ENCODE peak calls at places on chromosomes 11 and 22, in seven cellular contexts. D, J, U, E, V, A and K are unnamed samples. For H3K9me3, the result is how much of the 10 kb centered on the place peaks cover.

GRCh38 chr11:77791301-77791700 is 29.2 kb downstream of the RSF1 start:
- DNase-seq in D (no peak), U (no peak), A (no peak), J (no peak), V (no peak), E (no peak), K (no peak)

GRCh38 chr11:5452712-5453111 is 3.6 kb downstream of the OR51I2 start:
- DNase-seq in U (no peak), A (no peak), D (no peak), V (no peak), E (no peak), J (no peak), K (no peak)

GRCh38 chr22:29291215-29291614 is 15.2 kb upstream of the GAS2L1 start:
- DNase-seq in E (no peak), U (no peak), V (no peak), A (no peak), D (no peak), J (no peak), K (no peak)

GRCh38 chr11:19573666-19574065 is 139.0 kb upstream of the NAV2 start:
- DNase-seq in U (no peak), V (no peak), J (peak), E (no peak), D (peak), A (no peak), K (no peak)

GRCh38 chr11:36165638-36166389 is 123.4 kb downstream of the COMMD9 start:
- DNase-seq in J (no peak), V (no peak), U (no peak), D (no peak), A (no peak), E (no peak), K (no peak)

GRCh38 chr22:22094921-22095320 is 112.3 kb upstream of the TOP3B start:
- DNase-seq in J (no peak), D (no peak), U (no peak), E (no peak), A (no peak), V (no peak), K (no peak)

GRCh38 chr11:64355078-64355940 is 3.7 kb upstream of the RPS6KA4 start:
- DNase-seq in J (peak), U (peak), A (peak), D (peak), V (peak), E (no peak), K (peak)

GRCh38 chr11:66228521-66228920 is 39.9 kb upstream of the RAB1B start:
- DNase-seq in E (no peak), A (no peak), V (no peak), D (peak), U (no peak), J (no peak), K (no peak)

GRCh38 chr11:6825333-6825744 is 20.1 kb upstream of the OR10A5 start:
- DNase-seq in J (no peak), E (no peak), A (no peak), U (no peak), D (no peak), V (no peak), K (no peak)

GRCh38 chr22:11629661-11630385 is 3898.2 kb upstream of the OR11H1 start:
- DNase-seq in E (no peak), V (no peak), A (no peak), J (no peak), U (no peak), D (no peak), K (no peak)
- H3K9me3 ChIP-seq in E (under half), V (under half), A (under half), J (under half), U (half or more), D (under half), K (under half)

GRCh38 chr11:2740275-2740940 is 40.6 kb upstream of the KCNQ1OT1 start:
- DNase-seq in E (no peak), J (no peak), U (no peak), V (no peak), D (no peak), A (no peak), K (no peak)

GRCh38 chr11:2742201-2742600 is 42.4 kb upstream of the KCNQ1OT1 start:
- DNase-seq in J (no peak), E (no peak), A (no peak), D (no peak), U (no peak), V (no peak), K (peak)

GRCh38 chr11:2739531-2740274 is 39.9 kb upstream of the KCNQ1OT1 start:
- DNase-seq in E (no peak), D (no peak), V (no peak), U (no peak), A (no peak), J (no peak), K (no peak)

GRCh38 chr11:2741377-2742131 is 41.8 kb upstream of the KCNQ1OT1 start:
- DNase-seq in U (no peak), E (no peak), A (no peak), D (no peak), J (peak), V (peak), K (no peak)

GRCh38 chr11:2741006-2741376 is 41.2 kb upstream of the KCNQ1OT1 start:
- DNase-seq in E (no peak), V (no peak), U (no peak), J (peak), D (no peak), A (no peak), K (no peak)
- H3K27ac ChIP-seq in E (no peak), V (peak), U (no peak), J (peak), D (no peak), A (no peak), K (no peak)

DNA sequence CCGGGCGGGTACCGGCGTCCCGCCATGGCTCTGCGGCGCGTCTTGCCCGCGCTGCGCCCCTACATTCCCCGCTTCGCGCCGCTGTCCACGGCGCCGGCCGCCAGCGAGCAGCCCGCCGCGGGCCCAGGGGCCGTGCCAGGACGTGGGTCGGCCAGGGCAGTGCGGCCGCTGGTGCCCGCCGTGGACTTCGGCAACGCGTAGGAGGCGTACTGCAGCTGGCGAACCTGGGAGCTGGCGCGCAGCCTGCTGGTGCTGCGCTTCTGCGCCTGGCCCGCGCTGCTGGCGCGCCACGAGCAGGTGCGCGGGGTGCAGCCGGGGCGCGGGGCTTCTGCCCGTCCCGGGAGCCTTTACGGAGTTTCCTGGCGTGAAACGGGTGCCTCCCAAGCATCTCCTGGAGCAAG is 20.1 kb downstream of the DGCR6L start:
- DNase-seq in D (peak), J (peak), E (no peak), U (peak), A (peak), V (peak), K (peak)
- TF ChIP-seq CTCF in D (no peak), J (no peak), E (no peak), U (no peak), A (no peak), V (no peak), K (no peak)

DNA sequence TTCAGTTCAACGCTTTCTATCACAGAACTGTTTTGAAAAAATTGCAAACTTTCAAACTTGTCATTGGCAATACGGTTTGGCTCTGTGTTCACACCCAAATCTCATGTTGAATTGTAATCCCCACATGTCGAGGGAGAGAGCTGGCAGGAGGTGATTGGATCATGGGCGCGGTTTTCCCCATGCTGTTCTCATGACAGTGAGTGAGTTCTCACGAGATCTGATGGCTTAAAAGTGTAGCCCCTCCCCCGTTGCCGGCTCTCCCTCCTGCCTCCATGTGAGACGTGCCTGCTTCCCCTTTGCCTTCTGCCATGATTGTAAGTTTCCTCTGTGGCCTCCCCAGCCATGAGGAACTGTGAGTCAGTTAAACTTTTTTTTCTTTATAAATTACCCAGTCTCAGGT is 1144.0 kb downstream of the BRD1 start:
- DNase-seq in A (no peak), E (no peak), V (no peak), J (no peak), D (no peak), U (no peak), K (no peak)
- H3K9me3 ChIP-seq in A (under half), E (under half), V (under half), J (under half), D (under half), U (under half), K (under half)

DNA sequence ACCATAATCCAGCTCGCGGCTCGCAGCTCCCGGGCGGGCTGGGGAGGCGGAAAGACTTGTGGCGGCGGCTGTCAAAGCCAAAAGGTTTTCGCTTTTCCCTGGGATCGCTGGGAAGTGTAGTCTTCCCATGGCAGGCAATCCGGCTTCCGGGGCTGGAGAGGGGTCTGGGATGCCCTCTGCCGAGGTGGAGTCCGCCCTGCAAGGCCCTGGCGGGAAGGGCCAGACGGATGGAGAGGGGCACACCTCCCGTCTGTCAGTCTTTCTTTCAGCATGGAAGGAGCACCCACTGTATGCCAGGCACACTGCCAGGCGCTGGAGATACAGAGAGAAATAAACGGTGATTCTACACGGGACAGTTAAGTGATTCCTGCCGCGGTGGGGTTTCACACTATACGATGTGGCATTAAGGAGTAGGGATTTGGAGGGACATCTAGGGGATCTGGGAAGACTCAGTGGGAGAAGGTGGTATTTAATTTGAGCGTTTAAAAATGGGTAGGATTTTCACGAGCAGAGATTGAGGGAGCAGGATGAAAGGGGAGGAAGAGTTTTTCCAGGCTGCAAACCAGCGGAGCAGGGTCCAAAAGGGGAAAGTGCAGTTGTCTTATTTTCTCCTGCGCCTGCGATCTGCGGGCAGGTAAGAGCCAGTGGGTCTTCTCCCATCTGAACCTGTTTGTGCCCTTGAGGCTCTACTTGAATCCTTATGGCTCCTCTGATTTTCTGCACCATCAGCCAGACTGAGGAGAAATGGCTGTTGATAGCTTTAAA is at the start of gene BACE1:
- DNase-seq in A (peak), V (peak), E (no peak), D (peak), U (peak), J (peak), K (peak)
- H3K27ac ChIP-seq in A (peak), V (peak), E (no peak), D (peak), U (peak), J (peak), K (peak)

DNA sequence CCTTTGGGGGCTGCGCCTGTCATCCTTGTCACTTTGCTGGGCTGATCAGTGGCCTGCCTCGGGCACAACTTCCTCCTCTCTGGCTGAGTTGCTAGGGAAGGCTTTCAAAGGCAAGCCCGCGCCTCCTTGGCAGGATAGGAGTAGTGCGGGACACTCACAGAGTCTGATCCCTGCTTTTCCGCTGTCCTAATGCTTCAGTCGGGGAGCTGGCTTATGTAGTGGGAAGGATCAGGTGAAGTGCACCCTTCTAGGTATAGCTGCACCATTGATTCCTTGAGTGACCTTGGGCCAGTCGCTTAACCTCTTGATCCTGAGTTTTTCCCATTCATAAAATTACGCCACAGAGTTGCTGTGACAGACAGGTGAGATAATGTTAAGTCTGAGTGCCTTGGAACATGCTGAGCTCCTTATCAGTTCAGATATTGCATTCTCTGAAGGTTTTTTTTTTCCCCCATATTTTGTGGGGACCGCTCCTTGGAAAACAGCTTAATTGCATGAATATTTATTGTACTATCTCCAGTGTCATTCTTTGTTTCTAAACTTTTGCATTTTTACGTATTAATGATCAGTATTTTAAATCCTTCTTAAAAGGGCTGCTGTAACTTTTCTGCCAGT is 943 bp downstream of the IPO7 start:
- DNase-seq in E (no peak), J (no peak), A (no peak), V (no peak), U (peak), D (no peak), K (no peak)
- TF ChIP-seq CTCF in E (no peak), J (no peak), A (no peak), V (no peak), U (no peak), D (no peak), K (no peak)

DNA sequence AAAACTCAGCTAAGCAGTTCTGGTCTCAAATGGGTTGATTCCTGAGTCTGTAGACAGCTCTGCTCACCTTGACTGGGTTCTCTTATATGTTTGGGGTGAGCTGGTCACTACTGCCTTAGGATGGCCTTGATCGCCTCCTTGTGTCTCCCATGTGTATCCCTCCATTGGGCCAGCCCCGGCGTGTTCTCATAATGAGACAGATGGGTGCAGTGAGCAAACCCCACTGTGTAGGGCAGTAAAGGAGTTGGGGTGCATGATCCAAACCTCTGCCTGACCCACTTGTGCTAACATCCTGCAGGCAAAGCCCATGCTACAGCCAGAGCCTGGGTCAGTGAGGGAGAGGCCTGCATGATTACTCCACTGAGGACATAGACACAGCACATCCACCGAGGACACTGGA is 657.6 kb downstream of the BRD1 start:
- DNase-seq in U (no peak), D (peak), V (no peak), J (no peak), A (no peak), E (no peak), K (peak)
- H3K9me3 ChIP-seq in U (under half), D (under half), V (under half), J (under half), A (under half), E (under half), K (under half)

DNA sequence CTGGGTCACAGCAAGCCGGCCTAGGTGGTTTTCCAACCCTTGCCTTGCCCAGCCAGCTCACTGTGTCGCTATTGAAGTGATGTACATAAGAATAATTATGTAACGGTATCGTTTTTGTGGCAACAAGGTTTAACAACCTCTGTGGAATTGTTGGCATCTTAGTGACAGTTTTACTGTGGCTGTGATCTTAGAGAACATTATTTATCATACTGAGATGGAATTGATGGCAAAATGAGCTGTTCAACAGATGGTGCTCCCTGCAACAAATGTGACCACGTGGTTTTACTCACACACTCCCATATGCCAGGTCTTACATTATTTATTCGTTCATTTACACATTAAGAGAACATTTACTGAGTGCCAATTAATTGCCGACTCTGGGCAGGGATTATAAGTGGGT is 177.5 kb downstream of the ADAMTS15 start:
- DNase-seq in V (no peak), D (no peak), A (no peak), E (no peak), U (no peak), J (no peak), K (no peak)
- H3K27ac ChIP-seq in V (no peak), D (no peak), A (no peak), E (no peak), U (no peak), J (no peak), K (no peak)